ENCODE peak calls at places on chromosomes 2 and 18, in four cellular contexts. V, O, F and S are unnamed samples.

GRCh38 chr2:238694136-238694755 is 153.6 kb upstream of the TWIST2 start:
- DNase-seq in V (no peak), O (no peak), F (no peak), S (no peak)

GRCh38 chr2:121605820-121606733 is 43.2 kb downstream of the CLASP1 start:
- DNase-seq in F (no peak), V (no peak), O (no peak), S (no peak)

GRCh38 chr2:8134105-8134903 is 547.6 kb upstream of the ID2 start:
- DNase-seq in F (no peak), O (peak), V (no peak), S (no peak)

GRCh38 chr2:120550893-120551446 is 184.7 kb upstream of the GLI2 start:
- DNase-seq in F (peak), V (no peak), O (peak), S (peak)

GRCh38 chr2:40096360-40096759 is 317.3 kb upstream of the THUMPD2 start:
- DNase-seq in F (no peak), V (peak), O (no peak), S (no peak)

GRCh38 chr2:37656512-37657423 is 14.7 kb downstream of the CDC42EP3 start:
- DNase-seq in O (no peak), V (no peak), F (no peak), S (no peak)

GRCh38 chr2:70927138-70927537 is 8.6 kb upstream of the ATP6V1B1 start:
- DNase-seq in F (no peak), O (no peak), V (no peak), S (peak)

GRCh38 chr2:230067990-230068657 is 600 bp downstream of the SLC16A14 start:
- DNase-seq in F (peak), V (no peak), O (no peak), S (no peak)

GRCh38 chr18:56977284-56977683 is 169.6 kb upstream of the BOD1L2 start:
- DNase-seq in O (no peak), F (no peak), V (no peak), S (no peak)

GRCh38 chr2:102939207-102939606 is 177.4 kb downstream of the TMEM182 start:
- DNase-seq in V (no peak), F (no peak), O (no peak), S (no peak)

GRCh38 chr18:79847606-79848293 is 50.0 kb downstream of the KCNG2 start:
- DNase-seq in V (no peak), O (no peak), F (no peak), S (no peak)

GRCh38 chr2:151228847-151229497 is 32.7 kb downstream of the RBM43 start:
- DNase-seq in F (no peak), O (no peak), V (no peak), S (no peak)

GRCh38 chr2:27747827-27748352 is 23.6 kb upstream of the MRPL33 start:
- DNase-seq in O (no peak), F (no peak), V (no peak), S (no peak)

GRCh38 chr2:112021781-112022231 is 33.3 kb upstream of the TMEM87B start:
- DNase-seq in O (no peak), V (peak), F (no peak), S (no peak)

GRCh38 chr18:13577091-13577697 is 149.2 kb downstream of the FAM210A start:
- DNase-seq in F (no peak), V (peak), O (no peak), S (no peak)

GRCh38 chr2:84855730-84856129 is 25.2 kb downstream of the TRABD2A start:
- DNase-seq in O (no peak), F (no peak), V (no peak), S (no peak)

GRCh38 chr2:84854835-84855234 is 26.0 kb downstream of the TRABD2A start:
- DNase-seq in O (no peak), V (no peak), F (no peak), S (no peak)

GRCh38 chr2:84856785-84857184 is 24.1 kb downstream of the TRABD2A start:
- DNase-seq in V (no peak), F (no peak), O (no peak), S (no peak)

GRCh38 chr2:84857566-84857965 is 23.3 kb downstream of the TRABD2A start:
- DNase-seq in V (no peak), F (no peak), O (no peak), S (no peak)

GRCh38 chr2:84858123-84858522 is 22.8 kb downstream of the TRABD2A start:
- DNase-seq in O (no peak), V (no peak), F (no peak), S (no peak)
- TF ChIP-seq CTCF in O (no peak), V (peak), F (no peak), S (peak)

DNA sequence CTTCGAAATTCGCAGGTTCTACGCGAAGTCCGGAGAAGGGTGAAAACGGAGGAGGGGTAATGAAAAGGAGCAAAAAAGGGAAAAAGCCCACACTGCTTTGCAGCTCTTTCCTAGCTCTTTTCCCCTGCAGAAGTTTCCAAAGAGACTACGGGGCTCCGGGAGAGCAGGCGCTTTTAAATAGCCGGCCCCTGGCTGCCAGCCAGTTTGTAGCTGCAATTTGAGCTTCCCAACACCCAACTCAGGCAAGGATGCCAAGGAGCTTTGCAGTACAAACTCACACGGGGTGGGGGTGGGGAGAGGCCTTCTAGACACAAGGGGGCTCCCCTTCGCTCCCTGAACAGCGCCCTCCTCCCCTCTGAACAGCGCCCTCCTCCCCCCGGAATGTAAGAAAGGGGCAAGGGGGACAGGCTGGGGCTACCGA is at the start of gene IGFBP5:
- DNase-seq in F (peak), O (no peak), V (peak), S (no peak)
- TF ChIP-seq CTCF in F (no peak), O (peak), V (peak), S (peak)

DNA sequence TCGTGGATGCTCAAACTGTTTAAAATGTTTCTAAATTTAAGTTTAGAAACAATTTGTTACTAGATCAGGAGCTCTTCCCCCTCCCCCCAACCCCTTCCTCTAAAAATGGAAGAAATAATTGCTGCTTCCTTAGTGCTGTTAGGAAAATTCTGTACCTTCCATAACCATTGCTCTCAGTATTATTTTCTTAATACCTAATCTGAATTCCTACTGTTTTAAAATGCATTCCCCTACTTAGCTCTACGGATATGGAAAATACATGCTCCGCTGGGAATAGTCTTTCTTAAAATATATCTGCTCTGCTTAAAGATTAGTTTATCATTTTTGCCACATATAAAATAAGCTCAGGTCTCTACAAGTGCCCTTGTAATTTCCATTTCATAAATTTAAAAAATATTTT is 215.2 kb downstream of the TGIF1 start:
- DNase-seq in V (no peak), F (no peak), O (no peak), S (no peak)
- TF ChIP-seq CTCF in V (no peak), F (no peak), O (no peak), S (no peak)

GRCh38 chr2:150225030-150225429 is 262.4 kb downstream of the RND3 start:
- DNase-seq in F (no peak), O (no peak), V (no peak), S (no peak)

GRCh38 chr2:150222317-150222716 is 265.1 kb downstream of the RND3 start:
- DNase-seq in O (no peak), F (no peak), V (no peak), S (no peak)

GRCh38 chr2:150228936-150229335 is 258.5 kb downstream of the RND3 start:
- DNase-seq in V (peak), O (no peak), F (no peak), S (no peak)

GRCh38 chr2:150219861-150220260 is 267.6 kb downstream of the RND3 start:
- DNase-seq in V (no peak), F (no peak), O (no peak), S (no peak)

DNA sequence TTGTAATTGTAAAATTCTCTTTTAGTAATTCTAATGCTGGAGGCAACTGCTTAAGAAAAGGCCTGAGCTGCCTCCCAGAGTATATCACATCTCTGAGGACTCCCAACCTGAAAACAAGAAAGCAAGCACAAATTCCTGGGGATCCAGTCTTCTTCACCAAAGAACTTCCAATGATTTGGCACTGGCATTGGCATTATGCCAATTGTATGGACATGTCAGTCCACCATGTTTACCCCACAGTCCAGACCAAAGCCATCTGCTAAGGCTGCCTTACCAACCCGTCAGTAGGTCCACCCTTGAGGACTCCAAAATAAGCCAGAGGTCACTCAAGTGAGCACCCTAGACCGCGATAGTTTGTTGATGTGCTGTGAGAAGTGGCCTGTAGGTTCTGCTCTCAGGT is 263.1 kb downstream of the RND3 start:
- DNase-seq in O (no peak), F (no peak), V (no peak), S (no peak)
- TF ChIP-seq CTCF in O (no peak), F (no peak), V (no peak), S (no peak)

DNA sequence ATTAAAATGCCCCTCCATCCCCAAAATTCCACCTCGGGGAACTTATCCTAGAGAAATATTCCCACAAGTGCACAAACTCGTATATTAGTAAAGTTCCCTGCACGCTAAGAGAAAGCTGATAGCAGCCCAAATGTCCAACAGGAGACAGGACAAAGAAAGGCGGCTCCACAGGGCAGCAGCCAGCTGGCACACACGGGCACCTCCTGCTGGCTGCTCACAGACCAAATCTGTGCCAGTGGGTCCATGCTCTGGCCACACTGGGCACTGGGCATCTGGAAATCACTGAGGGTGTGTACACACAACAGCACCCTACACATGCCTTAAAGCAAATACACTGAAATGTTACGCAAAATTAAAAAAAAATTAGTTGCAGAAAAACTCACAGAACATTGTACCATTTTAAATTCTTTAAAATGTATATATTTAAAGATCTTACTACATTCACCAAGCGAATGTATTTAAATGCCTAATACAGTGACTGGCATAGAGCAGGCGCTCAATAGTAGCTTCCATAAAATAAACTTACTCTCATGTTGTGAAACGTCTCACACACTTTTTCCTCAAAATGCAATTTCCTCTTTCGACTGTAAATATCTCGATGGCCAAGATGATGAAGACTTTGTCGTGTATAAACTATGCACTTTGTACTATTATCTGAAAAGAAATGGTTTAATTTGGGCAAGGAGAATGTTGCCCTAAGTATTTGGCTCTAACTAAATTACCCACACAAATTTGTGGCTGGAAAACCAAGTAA is 19.4 kb downstream of the ZNF516 start:
- DNase-seq in V (no peak), O (no peak), F (no peak), S (no peak)
- TF ChIP-seq CTCF in V (peak), O (no peak), F (no peak), S (peak)

DNA sequence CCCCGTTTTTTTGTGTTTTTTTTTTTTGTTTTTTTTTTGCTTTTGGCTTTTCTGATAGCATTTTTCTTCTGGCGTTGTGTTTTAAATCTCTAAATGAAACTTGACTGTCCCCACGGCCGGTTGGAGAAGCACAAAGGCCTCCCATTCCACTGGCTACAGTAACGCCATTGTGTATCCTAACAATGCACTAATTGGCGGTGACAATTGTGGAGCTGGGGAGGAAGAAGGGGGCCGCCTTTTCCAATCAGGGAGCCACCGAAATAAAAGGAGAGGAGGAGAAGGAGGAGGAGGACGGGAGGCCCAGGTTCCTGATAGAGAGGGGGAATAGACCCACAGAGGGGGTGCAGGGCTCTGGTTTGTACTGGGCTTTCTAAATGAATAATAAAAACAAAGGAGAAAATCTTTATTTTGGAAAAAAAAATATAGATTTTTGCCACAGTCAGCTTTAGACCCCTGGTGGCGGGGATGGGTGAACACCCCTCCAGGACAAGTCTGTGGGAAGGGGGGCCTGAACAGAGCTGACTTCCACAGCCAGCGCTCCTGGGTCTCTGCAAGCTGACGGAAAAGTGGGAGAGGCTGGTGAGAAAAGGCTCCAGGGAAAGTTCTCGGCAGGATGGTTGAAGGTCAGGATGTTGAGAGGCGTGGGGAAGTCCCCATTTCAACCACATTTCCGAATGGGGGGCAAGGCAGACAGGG is 43.7 kb upstream of the FZD5 start:
- DNase-seq in V (no peak), O (no peak), F (no peak), S (no peak)
- TF ChIP-seq CTCF in V (no peak), O (no peak), F (no peak), S (peak)

GRCh38 chr2:85871494-85872164 is 17.2 kb downstream of the ST3GAL5 start:
- DNase-seq in F (no peak), V (no peak), O (no peak), S (no peak)

GRCh38 chr2:85872536-85873161 is 16.1 kb downstream of the ST3GAL5 start:
- DNase-seq in O (no peak), V (no peak), F (no peak), S (no peak)

GRCh38 chr2:85868837-85869236 is 20.0 kb downstream of the ST3GAL5 start:
- DNase-seq in F (no peak), O (no peak), V (no peak), S (no peak)

GRCh38 chr2:85875613-85876012 is 13.2 kb downstream of the ST3GAL5 start:
- DNase-seq in F (no peak), V (no peak), O (no peak), S (no peak)

GRCh38 chr2:85873679-85874078 is 15.1 kb downstream of the ST3GAL5 start:
- DNase-seq in F (no peak), V (no peak), O (no peak), S (no peak)
- TF ChIP-seq CTCF in F (no peak), V (peak), O (peak), S (peak)

GRCh38 chr2:168920504-168921157 is 19.5 kb downstream of the G6PC2 start:
- DNase-seq in V (peak), F (no peak), O (peak), S (no peak)
- TF ChIP-seq CTCF in V (peak), F (peak), O (peak), S (peak)